ENCODE peak calls at places on chromosomes 6 and 20, in four cellular contexts. P is stimulated activated effector memory CD8-positive, alpha-beta T cell treated with anti-CD3 and anti-CD28 coated beads, Interleukin-12 subunit alpha, Interleukin-12 subunit beta, amount 100 ng/mL, for 72 hours; W is activated naive CD8-positive, alpha-beta T cell treated with anti-CD3 and anti-CD28 coated beads, Interleukin-2, amount 10 ng/mL, durations not matched to agents 7 days and 5 days; N is HepG2. S is an unnamed sample.

GRCh38 chr6:158595223-158595622 is 35.3 kb downstream of the TMEM181 start:
- ATAC-seq in P (no peak), N (peak; percentile 71), W (peak; percentile 39), S (no peak)

GRCh38 chr20:22575087-22575721 is 9.2 kb downstream of the FOXA2 start:
- ATAC-seq in W (no peak), P (no peak), N (no peak), S (no peak)

GRCh38 chr6:148624025-148624424 is 122.8 kb upstream of the UST start:
- ATAC-seq in P (no peak), N (no peak), W (no peak), S (peak; percentile 81)

GRCh38 chr20:21238400-21238799 is 64.7 kb upstream of the XRN2 start:
- ATAC-seq in P (no peak), W (no peak), N (no peak), S (no peak)

GRCh38 chr20:51400051-51400926 is 142.2 kb downstream of the NFATC2 start:
- ATAC-seq in W (peak; percentile 82), P (peak; percentile 74), N (no peak), S (no peak)

GRCh38 chr6:161125591-161125990 is 134.0 kb downstream of the MAP3K4 start:
- ATAC-seq in N (no peak), P (no peak), W (no peak), S (no peak)

GRCh38 chr6:151044465-151045441 is 179.3 kb downstream of the MTHFD1L start:
- ATAC-seq in N (peak; percentile 73), W (no peak), P (no peak), S (peak; percentile 53)

GRCh38 chr20:36314734-36315544 is 8.8 kb downstream of the DLGAP4 start:
- ATAC-seq in W (no peak), P (no peak), N (peak; percentile 46), S (no peak)

S was measured in gastroesophageal sphincter.